ENCODE peak calls at places on chromosomes 7 and 10, in eight cellular contexts. N is cardiac fibroblast; E is H7; G is CD8-positive, alpha-beta memory T cell; J is fibroblast of lung; L is body of pancreas; F is lower leg skin; B is AG04450. C is an unnamed sample.
A peak's percentile ranks its signal among the peaks of the same experiment; 100 is the strongest.

GRCh38 chr10:132257271-132257670 is 50.5 kb downstream of the STK32C start:
- DNase-seq in L (no peak), N (peak; percentile 36), F (no peak), B (no peak), G (no peak), E (no peak), J (peak; percentile 62), C (no peak)

GRCh38 chr10:121791761-121792160 is 136.1 kb downstream of the ATE1 start:
- DNase-seq in B (no peak), N (peak; percentile 56), L (no peak), E (no peak), F (no peak), G (no peak), J (peak; percentile 82), C (no peak)

GRCh38 chr7:16846611-16847165 is 35.1 kb downstream of the AGR3 start:
- DNase-seq in G (no peak), N (no peak), L (no peak), E (no peak), F (no peak), B (no peak), J (no peak), C (no peak)

GRCh38 chr7:45151967-45152366 is 5.6 kb upstream of the RAMP3 start:
- DNase-seq in G (no peak), N (no peak), J (no peak), F (no peak), B (no peak), E (no peak), L (no peak), C (no peak)

GRCh38 chr7:82419200-82419599 is 24.4 kb downstream of the CACNA2D1 start:
- DNase-seq in B (no peak), F (no peak), L (peak; percentile 40), N (no peak), G (no peak), J (no peak), E (no peak), C (no peak)

GRCh38 chr10:96664563-96664962 is 55.8 kb downstream of the PIK3AP1 start:
- DNase-seq in B (no peak), G (no peak), L (no peak), E (no peak), J (peak; percentile 30), F (no peak), N (no peak), C (no peak)

GRCh38 chr10:133275683-133276092 is 980 bp downstream of the ADAM8 start:
- DNase-seq in L (no peak), N (no peak), G (peak; percentile 36), B (no peak), E (peak; percentile 82), F (no peak), J (no peak), C (no peak)

GRCh38 chr7:155538293-155538692 is 8.1 kb downstream of the CNPY1 start:
- DNase-seq in N (no peak), G (no peak), B (no peak), J (no peak), L (no peak), F (no peak), E (peak; percentile 86), C (no peak)

GRCh38 chr7:24971333-24972165 is 8.4 kb downstream of the OSBPL3 start:
- DNase-seq in J (peak; percentile 98), B (peak; percentile 85), G (no peak), F (no peak), L (no peak), E (no peak), N (peak; percentile 72), C (peak; percentile 63)

GRCh38 chr7:70654979-70655378 is 477.0 kb upstream of the GALNT17 start:
- DNase-seq in B (no peak), J (no peak), L (no peak), F (no peak), G (no peak), N (no peak), E (no peak), C (no peak)

GRCh38 chr7:155226261-155227003 is 71.2 kb upstream of the INSIG1 start:
- DNase-seq in N (no peak), J (no peak), B (no peak), G (no peak), F (no peak), E (peak; percentile 52), L (peak; percentile 84), C (no peak)

GRCh38 chr7:107728276-107728675 is 15.7 kb upstream of the CBLL1 start:
- DNase-seq in L (no peak), B (no peak), N (no peak), G (no peak), J (no peak), E (no peak), F (no peak), C (no peak)

GRCh38 chr10:100727808-100728207 is 17.6 kb upstream of the PAX2 start:
- DNase-seq in F (no peak), B (no peak), E (no peak), N (no peak), J (no peak), G (no peak), L (no peak), C (no peak)

GRCh38 chr10:105751688-105752087 is 1110.6 kb downstream of the SORCS3 start:
- DNase-seq in B (no peak), G (no peak), F (no peak), N (no peak), L (no peak), E (no peak), J (no peak), C (no peak)

GRCh38 chr7:23044581-23044980 is 30.7 kb upstream of the HYCC1 start:
- DNase-seq in F (no peak), B (no peak), E (no peak), L (no peak), G (no peak), N (no peak), J (no peak), C (no peak)

GRCh38 chr10:130778166-130778545 is 533.4 kb downstream of the TCERG1L start:
- DNase-seq in L (peak; percentile 5), E (no peak), J (no peak), N (no peak), G (no peak), F (no peak), B (no peak), C (no peak)

DNA sequence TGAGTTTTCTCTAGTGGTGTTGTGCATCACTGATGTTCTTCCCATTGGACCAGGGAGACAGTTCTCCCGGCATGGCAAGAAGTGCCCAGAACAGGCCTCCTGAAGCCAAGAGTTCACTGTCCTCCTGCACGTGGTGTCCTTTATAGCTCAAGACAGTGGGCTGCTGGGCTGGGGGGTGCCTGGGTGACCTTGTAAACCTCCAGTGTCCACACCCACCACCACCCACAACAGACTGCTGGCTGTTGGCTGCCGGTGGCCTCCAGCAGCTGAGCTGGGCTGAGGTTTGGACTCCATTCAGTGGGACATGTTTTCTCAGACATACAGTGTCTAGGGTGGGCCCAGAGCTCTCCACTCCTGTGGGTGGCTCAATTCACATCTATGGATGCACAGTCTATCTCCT is 42.2 kb downstream of the HK1 start:
- DNase-seq in N (no peak), E (no peak), L (no peak), F (no peak), G (no peak), J (no peak), B (no peak), C (no peak)
- H3K4me3 ChIP-seq in N (peak overlapping the region; percentile 96), E (peak overlapping the region; percentile 88), L (no peak overlapping the region), F (no peak overlapping the region), G (peak overlapping the region; percentile 92), J (no peak overlapping the region), B (no peak overlapping the region), C (no peak overlapping the region)

DNA sequence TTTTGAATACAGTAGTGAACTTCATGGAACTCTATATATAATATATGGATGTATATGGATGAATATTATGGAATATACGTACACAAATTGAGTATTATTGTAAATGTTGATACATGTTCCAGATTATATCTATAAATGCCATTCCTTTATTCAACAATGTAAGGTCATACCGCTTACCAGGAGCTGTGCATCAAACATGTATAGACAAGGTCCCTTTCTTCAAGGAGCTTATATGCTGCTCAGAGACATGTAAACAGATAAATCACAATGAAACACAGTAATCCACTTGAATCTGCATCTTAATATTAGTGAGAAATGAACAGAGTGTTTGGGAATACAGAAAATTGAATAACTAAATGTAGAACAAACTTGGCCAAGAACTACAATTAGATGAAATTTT is 898 bp upstream of the SEM1 start:
- DNase-seq in J (no peak), N (no peak), B (no peak), G (no peak), L (no peak), E (no peak), F (no peak), C (no peak)
- H3K4me3 ChIP-seq in J (no peak overlapping the region), N (no peak overlapping the region), B (no peak overlapping the region), G (no peak overlapping the region), L (no peak overlapping the region), E (no peak overlapping the region), F (no peak overlapping the region), C (no peak overlapping the region)

GRCh38 chr10:33331020-33331557 is 3.4 kb downstream of the NRP1 start:
- DNase-seq in N (no peak), B (no peak), F (no peak), L (no peak), G (no peak), J (peak; percentile 28), E (no peak), C (no peak)
- H3K4me3 ChIP-seq in N (peak overlapping the region; percentile 88), B (peak overlapping the region; percentile 93), F (no peak overlapping the region), L (no peak overlapping the region), G (no peak overlapping the region), J (peak overlapping the region; percentile 77), E (no peak overlapping the region), C (no peak overlapping the region)

GRCh38 chr10:8405551-8405950 is 351.1 kb downstream of the GATA3 start:
- DNase-seq in L (no peak), G (no peak), E (no peak), N (peak; percentile 36), F (no peak), J (no peak), B (no peak), C (no peak)

GRCh38 chr10:8403711-8404371 is 349.4 kb downstream of the GATA3 start:
- DNase-seq in E (peak; percentile 19), J (no peak), G (no peak), N (no peak), B (no peak), F (no peak), L (no peak), C (no peak)

GRCh38 chr10:8407561-8408021 is 353.1 kb downstream of the GATA3 start:
- DNase-seq in F (no peak), E (no peak), N (no peak), L (no peak), G (no peak), J (no peak), B (no peak), C (no peak)

GRCh38 chr10:8402469-8403074 is 348.1 kb downstream of the GATA3 start:
- DNase-seq in E (no peak), G (no peak), F (no peak), B (no peak), J (peak; percentile 50), N (peak; percentile 34), L (no peak), C (peak; percentile 67)

DNA sequence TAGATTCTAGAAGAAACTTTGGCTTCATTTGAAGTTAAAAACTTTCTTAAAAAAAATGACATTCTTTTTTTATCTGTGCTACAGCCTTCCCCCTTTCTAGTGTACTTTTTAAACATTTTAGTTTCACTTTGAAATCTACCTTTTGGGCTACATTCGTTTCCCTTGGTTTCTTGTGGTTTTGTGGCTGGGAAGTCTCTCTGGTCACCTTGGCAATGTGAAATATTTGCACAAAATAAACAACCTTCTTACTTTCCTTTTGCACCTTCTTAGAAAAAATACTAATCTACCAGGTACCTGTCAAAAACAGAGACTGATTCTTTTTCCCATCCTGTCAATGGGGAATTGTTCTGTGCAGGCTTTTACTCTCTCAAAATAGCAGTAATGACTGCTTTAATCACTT is 350.2 kb downstream of the GATA3 start:
- DNase-seq in B (no peak), J (peak; percentile 55), F (no peak), E (no peak), N (no peak), G (peak; percentile 52), L (no peak), C (peak; percentile 82)
- H3K4me3 ChIP-seq in B (no peak overlapping the region), J (no peak overlapping the region), F (no peak overlapping the region), E (no peak overlapping the region), N (no peak overlapping the region), G (peak overlapping the region; percentile 40), L (no peak overlapping the region), C (peak overlapping the region; percentile 9)